ENCODE peak calls at places on chromosome 11, in five cellular contexts. One of them, this sample, is unnamed. For H3K9me3 and H3K4me1, the result is how much of the 10 kb centered on the place peaks cover.

GRCh38 chr11:779955-780532 is 2.8 kb upstream of the GATD1 start:
- DNase-seq in mucosa of descending colon: no peak
- DNase-seq in cardiac muscle cell: no peak
- DNase-seq in psoas muscle: no peak
- DNase-seq in spleen: no peak
- DNase-seq in this sample: no peak

GRCh38 chr11:63490551-63491239 is at the start of gene PLAAT5:
- DNase-seq in spleen: peak
- DNase-seq in psoas muscle: peak
- DNase-seq in mucosa of descending colon: no peak
- DNase-seq in cardiac muscle cell: peak
- DNase-seq in this sample: no peak

GRCh38 chr11:15826826-15827225 is 529.5 kb downstream of the SOX6 start:
- DNase-seq in spleen: no peak
- DNase-seq in cardiac muscle cell: peak
- DNase-seq in psoas muscle: peak
- DNase-seq in mucosa of descending colon: peak
- DNase-seq in this sample: peak

GRCh38 chr11:28133146-28133545 is 25.0 kb downstream of the METTL15 start:
- DNase-seq in psoas muscle: no peak
- DNase-seq in cardiac muscle cell: peak
- DNase-seq in spleen: no peak
- DNase-seq in mucosa of descending colon: no peak
- DNase-seq in this sample: no peak

GRCh38 chr11:19886498-19886897 is 173.9 kb downstream of the NAV2 start:
- DNase-seq in psoas muscle: no peak
- DNase-seq in cardiac muscle cell: no peak
- DNase-seq in mucosa of descending colon: no peak
- DNase-seq in spleen: no peak
- DNase-seq in this sample: no peak

GRCh38 chr11:44623716-44624491 is 58.4 kb downstream of the CD82 start:
- DNase-seq in cardiac muscle cell: peak
- DNase-seq in spleen: peak
- DNase-seq in psoas muscle: no peak
- DNase-seq in mucosa of descending colon: no peak
- DNase-seq in this sample: peak

GRCh38 chr11:1827095-1827797 is 7.5 kb upstream of the SYT8 start:
- DNase-seq in spleen: no peak
- DNase-seq in psoas muscle: peak
- DNase-seq in mucosa of descending colon: peak
- DNase-seq in cardiac muscle cell: peak
- DNase-seq in this sample: peak

GRCh38 chr11:116164843-116165242 is 607.9 kb downstream of the BUD13 start:
- DNase-seq in spleen: no peak
- DNase-seq in cardiac muscle cell: no peak
- DNase-seq in mucosa of descending colon: no peak
- DNase-seq in psoas muscle: no peak
- DNase-seq in this sample: no peak

GRCh38 chr11:112355726-112356125 is 95.1 kb upstream of the PLET1 start:
- DNase-seq in mucosa of descending colon: peak
- DNase-seq in psoas muscle: no peak
- DNase-seq in cardiac muscle cell: peak
- DNase-seq in spleen: no peak
- DNase-seq in this sample: no peak

GRCh38 chr11:118338637-118339061 is 3.9 kb downstream of the CD3D start:
- DNase-seq in psoas muscle: no peak
- DNase-seq in cardiac muscle cell: peak
- DNase-seq in spleen: peak
- DNase-seq in mucosa of descending colon: peak
- DNase-seq in this sample: no peak

GRCh38 chr11:6615046-6615445 is 3.0 kb upstream of the TAF10 start:
- DNase-seq in mucosa of descending colon: no peak
- DNase-seq in psoas muscle: no peak
- DNase-seq in cardiac muscle cell: no peak
- DNase-seq in spleen: no peak
- DNase-seq in this sample: no peak

GRCh38 chr11:43989162-43989961 is 46.9 kb downstream of the C11orf96 start:
- DNase-seq in psoas muscle: peak
- DNase-seq in cardiac muscle cell: peak
- DNase-seq in spleen: peak
- DNase-seq in mucosa of descending colon: peak
- DNase-seq in this sample: peak

GRCh38 chr11:24293964-24294363 is 202.9 kb upstream of the LUZP2 start:
- DNase-seq in mucosa of descending colon: no peak
- DNase-seq in cardiac muscle cell: no peak
- DNase-seq in psoas muscle: no peak
- DNase-seq in spleen: no peak
- DNase-seq in this sample: no peak

GRCh38 chr11:9574556-9574805 is 1.0 kb downstream of the WEE1 start:
- DNase-seq in psoas muscle: peak
- DNase-seq in mucosa of descending colon: peak
- DNase-seq in cardiac muscle cell: peak
- DNase-seq in spleen: peak
- DNase-seq in this sample: no peak

GRCh38 chr11:259374-259773 is 18.8 kb upstream of the NLRP6 start:
- DNase-seq in spleen: no peak
- DNase-seq in mucosa of descending colon: no peak
- DNase-seq in psoas muscle: no peak
- DNase-seq in cardiac muscle cell: no peak
- DNase-seq in this sample: no peak

GRCh38 chr11:128927108-128927461 is 15.6 kb downstream of the TP53AIP1 start:
- DNase-seq in spleen: no peak
- DNase-seq in psoas muscle: no peak
- DNase-seq in mucosa of descending colon: no peak
- DNase-seq in cardiac muscle cell: no peak
- DNase-seq in this sample: no peak

GRCh38 chr11:92707173-92707619 is 262.3 kb upstream of the MTNR1B start:
- DNase-seq in mucosa of descending colon: no peak
- DNase-seq in cardiac muscle cell: peak
- DNase-seq in spleen: no peak
- DNase-seq in psoas muscle: no peak
- DNase-seq in this sample: no peak

GRCh38 chr11:111105566-111105965 is 140.0 kb upstream of the POU2AF2 start:
- DNase-seq in mucosa of descending colon: no peak
- DNase-seq in psoas muscle: no peak
- DNase-seq in spleen: no peak
- DNase-seq in cardiac muscle cell: peak
- DNase-seq in this sample: no peak

GRCh38 chr11:29333993-29334780 is 682.6 kb downstream of the KCNA4 start:
- DNase-seq in psoas muscle: no peak
- DNase-seq in cardiac muscle cell: peak
- DNase-seq in mucosa of descending colon: no peak
- DNase-seq in spleen: no peak
- DNase-seq in this sample: no peak

GRCh38 chr11:68373810-68374501 is 61.6 kb downstream of the LRP5 start:
- DNase-seq in spleen: no peak
- DNase-seq in cardiac muscle cell: peak
- DNase-seq in mucosa of descending colon: peak
- DNase-seq in psoas muscle: peak
- DNase-seq in this sample: peak

GRCh38 chr11:87007938-87008337 is 29.8 kb upstream of the TMEM135 start:
- DNase-seq in mucosa of descending colon: no peak
- DNase-seq in cardiac muscle cell: peak
- DNase-seq in spleen: no peak
- DNase-seq in psoas muscle: no peak
- DNase-seq in this sample: no peak

GRCh38 chr11:64763804-64764611 is 4.2 kb upstream of the PYGM start:
- DNase-seq in psoas muscle: no peak
- DNase-seq in spleen: peak
- DNase-seq in mucosa of descending colon: peak
- DNase-seq in cardiac muscle cell: no peak
- DNase-seq in this sample: no peak

GRCh38 chr11:69770525-69770924 is 4.6 kb downstream of the FGF4 start:
- DNase-seq in mucosa of descending colon: no peak
- DNase-seq in cardiac muscle cell: no peak
- DNase-seq in spleen: no peak
- DNase-seq in psoas muscle: no peak
- DNase-seq in this sample: no peak

GRCh38 chr11:128759597-128759996 is 65.7 kb downstream of the FLI1 start:
- DNase-seq in mucosa of descending colon: no peak
- DNase-seq in spleen: no peak
- DNase-seq in psoas muscle: no peak
- DNase-seq in cardiac muscle cell: peak
- DNase-seq in this sample: no peak

GRCh38 chr11:128686745-128687177 is 7.1 kb upstream of the FLI1 start:
- DNase-seq in spleen: peak
- DNase-seq in cardiac muscle cell: peak
- DNase-seq in psoas muscle: peak
- DNase-seq in mucosa of descending colon: peak
- DNase-seq in this sample: no peak

GRCh38 chr11:105206633-105207032 is 67.1 kb upstream of the CARD18 start:
- DNase-seq in spleen: no peak
- DNase-seq in mucosa of descending colon: no peak
- DNase-seq in cardiac muscle cell: no peak
- DNase-seq in psoas muscle: no peak
- DNase-seq in this sample: no peak

GRCh38 chr11:20308601-20309000 is 54.9 kb upstream of the HTATIP2 start:
- DNase-seq in spleen: no peak
- DNase-seq in psoas muscle: no peak
- DNase-seq in mucosa of descending colon: no peak
- DNase-seq in cardiac muscle cell: no peak
- DNase-seq in this sample: no peak

GRCh38 chr11:63760487-63761079 is 8.0 kb downstream of the ZFTA start:
- DNase-seq in psoas muscle: no peak
- DNase-seq in spleen: no peak
- DNase-seq in cardiac muscle cell: no peak
- DNase-seq in mucosa of descending colon: no peak
- DNase-seq in this sample: no peak

GRCh38 chr11:68040121-68040956 is 1.5 kb downstream of the TCIRG1 start:
- DNase-seq in psoas muscle: peak
- DNase-seq in mucosa of descending colon: peak
- DNase-seq in cardiac muscle cell: peak
- DNase-seq in spleen: peak
- DNase-seq in this sample: peak

GRCh38 chr11:2173150-2173693 is 1.6 kb upstream of the TH start:
- DNase-seq in psoas muscle: no peak
- DNase-seq in mucosa of descending colon: no peak
- DNase-seq in spleen: no peak
- DNase-seq in cardiac muscle cell: no peak
- DNase-seq in this sample: no peak

GRCh38 chr11:95608093-95608492 is 181.5 kb downstream of the FAM76B start:
- DNase-seq in cardiac muscle cell: no peak
- DNase-seq in mucosa of descending colon: no peak
- DNase-seq in spleen: no peak
- DNase-seq in psoas muscle: no peak
- DNase-seq in this sample: no peak

GRCh38 chr11:12752868-12753267 is 78.6 kb downstream of the TEAD1 start:
- DNase-seq in cardiac muscle cell: no peak
- DNase-seq in psoas muscle: no peak
- DNase-seq in spleen: no peak
- DNase-seq in mucosa of descending colon: no peak
- DNase-seq in this sample: no peak

GRCh38 chr11:12979928-12980689 is 29.0 kb upstream of the RASSF10 start:
- DNase-seq in spleen: no peak
- DNase-seq in cardiac muscle cell: no peak
- DNase-seq in mucosa of descending colon: no peak
- DNase-seq in psoas muscle: no peak
- DNase-seq in this sample: no peak

GRCh38 chr11:116461789-116462188 is 311.0 kb downstream of the BUD13 start:
- DNase-seq in spleen: no peak
- DNase-seq in psoas muscle: no peak
- DNase-seq in mucosa of descending colon: no peak
- DNase-seq in cardiac muscle cell: no peak
- DNase-seq in this sample: no peak

GRCh38 chr11:80327971-80328614 is 887.3 kb upstream of the TENM4 start:
- DNase-seq in cardiac muscle cell: no peak
- DNase-seq in mucosa of descending colon: no peak
- DNase-seq in spleen: no peak
- DNase-seq in psoas muscle: no peak
- DNase-seq in this sample: no peak

DNA sequence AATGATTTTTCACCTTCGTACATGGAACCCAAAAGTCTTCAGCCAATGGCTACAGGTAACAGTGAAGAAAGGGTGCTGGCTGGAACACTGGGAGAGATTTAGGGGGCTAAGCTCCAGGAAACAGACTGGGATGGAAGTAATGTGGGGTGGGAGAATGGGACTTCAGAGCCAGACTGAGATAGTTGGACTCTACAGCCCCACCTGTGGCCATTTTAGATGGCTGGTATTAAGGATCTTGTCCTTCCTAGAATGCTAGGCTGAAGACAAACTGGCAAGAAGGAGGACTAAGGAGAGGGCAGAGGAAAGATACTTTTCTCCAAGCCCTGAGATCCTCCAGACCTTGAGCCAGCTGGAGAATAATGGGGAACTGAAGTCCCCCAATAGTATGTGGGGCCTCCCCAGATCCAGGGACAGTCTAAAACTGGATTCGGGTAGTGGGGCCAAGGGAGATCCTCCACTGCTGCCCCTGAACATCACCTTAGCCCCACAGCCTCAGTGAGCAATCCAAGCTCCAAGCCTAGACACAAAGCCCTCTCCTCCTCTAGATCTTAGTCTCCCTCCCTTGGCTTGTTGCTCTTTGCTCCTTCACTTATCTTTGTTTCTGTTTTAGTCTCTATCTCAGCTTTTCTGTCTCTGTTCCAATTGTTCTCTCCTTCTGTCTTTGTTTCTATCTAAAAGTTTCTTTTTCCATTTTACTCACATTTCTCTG is 16.1 kb upstream of the RRAS2 start:
- DNase-seq in cardiac muscle cell: no peak
- DNase-seq in psoas muscle: no peak
- DNase-seq in mucosa of descending colon: no peak
- DNase-seq in spleen: no peak
- DNase-seq in this sample: no peak
- TF ChIP-seq CTCF in cardiac muscle cell: peak
- TF ChIP-seq CTCF in psoas muscle: peak
- TF ChIP-seq CTCF in mucosa of descending colon: no peak
- TF ChIP-seq CTCF in spleen: no peak
- TF ChIP-seq CTCF in this sample: no peak

DNA sequence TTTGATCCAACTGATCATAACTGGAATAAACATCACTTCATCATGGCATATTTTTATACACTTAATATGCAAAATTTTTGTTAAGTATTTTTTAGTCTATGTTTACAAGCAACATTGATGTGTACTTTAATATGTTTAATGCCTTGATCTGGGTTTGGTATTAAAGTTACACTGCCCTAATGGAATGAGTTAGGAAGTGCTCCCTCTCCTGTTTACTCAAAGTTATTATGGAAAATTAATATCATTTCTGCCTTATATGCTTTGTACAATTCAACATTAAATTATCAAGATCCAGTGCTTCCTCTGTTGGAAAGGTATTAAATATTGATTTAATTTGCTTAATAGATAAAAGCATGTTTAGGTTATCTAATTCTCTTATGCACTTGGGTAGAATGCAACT is 927.3 kb upstream of the RAG2 start:
- DNase-seq in psoas muscle: no peak
- DNase-seq in mucosa of descending colon: no peak
- DNase-seq in spleen: no peak
- DNase-seq in cardiac muscle cell: peak
- DNase-seq in this sample: no peak
- H3K9me3 ChIP-seq in psoas muscle: under half
- H3K9me3 ChIP-seq in mucosa of descending colon: under half
- H3K9me3 ChIP-seq in spleen: under half
- H3K9me3 ChIP-seq in cardiac muscle cell: under half
- H3K9me3 ChIP-seq in this sample: under half

GRCh38 chr11:61024938-61025818 is 53.7 kb downstream of the CD6 start:
- DNase-seq in psoas muscle: no peak
- DNase-seq in mucosa of descending colon: no peak
- DNase-seq in spleen: no peak
- DNase-seq in cardiac muscle cell: no peak
- DNase-seq in this sample: no peak
- H3K4me1 ChIP-seq in psoas muscle: under half
- H3K4me1 ChIP-seq in mucosa of descending colon: under half
- H3K4me1 ChIP-seq in spleen: half or more
- H3K4me1 ChIP-seq in cardiac muscle cell: under half
- H3K4me1 ChIP-seq in this sample: under half

GRCh38 chr11:73227571-73228211 is 9.6 kb downstream of the P2RY2 start:
- DNase-seq in cardiac muscle cell: no peak
- DNase-seq in psoas muscle: no peak
- DNase-seq in spleen: peak
- DNase-seq in mucosa of descending colon: peak
- DNase-seq in this sample: no peak
- TF ChIP-seq CTCF in cardiac muscle cell: no peak
- TF ChIP-seq CTCF in psoas muscle: no peak
- TF ChIP-seq CTCF in spleen: no peak
- TF ChIP-seq CTCF in mucosa of descending colon: no peak
- TF ChIP-seq CTCF in this sample: no peak